ENCODE peak calls at places on chromosomes 12 and 14, in eight cellular contexts. J, P, M, O, W, V, N and I are unnamed samples.

GRCh38 chr14:75013290-75013689 is 10.6 kb downstream of the EIF2B2 start:
- DNase-seq in J (no peak), P (peak; percentile 30), M (no peak), O (no peak), W (no peak), V (no peak), N (peak; percentile 76), I (no peak)

GRCh38 chr12:128259556-128260070 is 7.4 kb upstream of the TMEM132C start:
- DNase-seq in J (peak; percentile 2), P (no peak), M (no peak), O (peak; percentile 33), W (peak; percentile 78), V (no peak), N (peak; percentile 79), I (no peak)

GRCh38 chr12:110270125-110270962 is 10.7 kb upstream of the ATP2A2 start:
- DNase-seq in J (no peak), P (peak; percentile 55), M (peak; percentile 37), O (no peak), W (peak; percentile 62), V (peak; percentile 36), N (peak; percentile 68), I (no peak)

GRCh38 chr12:123388218-123388947 is 4.5 kb downstream of the KMT5A start:
- DNase-seq in J (peak; percentile 61), P (peak; percentile 84), M (peak; percentile 93), O (peak; percentile 83), W (peak; percentile 88), V (peak; percentile 80), N (peak; percentile 92), I (peak; percentile 87)

GRCh38 chr14:39762576-39763401 is 330.6 kb upstream of the FBXO33 start:
- DNase-seq in J (no peak), P (no peak), M (no peak), O (peak; percentile 78), W (no peak), V (no peak), N (no peak), I (no peak)

GRCh38 chr14:57983235-57983634 is 117.3 kb upstream of the SLC35F4 start:
- DNase-seq in J (no peak), P (no peak), M (no peak), O (no peak), W (no peak), V (no peak), N (no peak), I (no peak)

GRCh38 chr14:93716002-93716401 is 72.3 kb downstream of the PRIMA1 start:
- DNase-seq in J (no peak), P (no peak), M (no peak), O (no peak), W (no peak), V (no peak), N (no peak), I (no peak)

GRCh38 chr12:122203301-122203967 is at the start of gene B3GNT4:
- DNase-seq in J (peak; percentile 40), P (peak; percentile 51), M (peak; percentile 88), O (no peak), W (peak; percentile 53), V (peak; percentile 72), N (peak; percentile 87), I (peak; percentile 83)

GRCh38 chr14:26966942-26967341 is 369.1 kb upstream of the NOVA1 start:
- DNase-seq in J (no peak), P (no peak), M (no peak), O (no peak), W (no peak), V (no peak), N (no peak), I (no peak)

GRCh38 chr14:94143711-94144110 is 14.3 kb upstream of the IFI27L2 start:
- DNase-seq in J (no peak), P (no peak), M (no peak), O (no peak), W (no peak), V (no peak), N (no peak), I (no peak)

GRCh38 chr14:85578925-85579324 is 49.0 kb downstream of the FLRT2 start:
- DNase-seq in J (no peak), P (no peak), M (no peak), O (no peak), W (no peak), V (no peak), N (no peak), I (no peak)

GRCh38 chr14:77544571-77544970 is 46.0 kb upstream of the ISM2 start:
- DNase-seq in J (no peak), P (no peak), M (no peak), O (no peak), W (no peak), V (no peak), N (no peak), I (no peak)

DNA sequence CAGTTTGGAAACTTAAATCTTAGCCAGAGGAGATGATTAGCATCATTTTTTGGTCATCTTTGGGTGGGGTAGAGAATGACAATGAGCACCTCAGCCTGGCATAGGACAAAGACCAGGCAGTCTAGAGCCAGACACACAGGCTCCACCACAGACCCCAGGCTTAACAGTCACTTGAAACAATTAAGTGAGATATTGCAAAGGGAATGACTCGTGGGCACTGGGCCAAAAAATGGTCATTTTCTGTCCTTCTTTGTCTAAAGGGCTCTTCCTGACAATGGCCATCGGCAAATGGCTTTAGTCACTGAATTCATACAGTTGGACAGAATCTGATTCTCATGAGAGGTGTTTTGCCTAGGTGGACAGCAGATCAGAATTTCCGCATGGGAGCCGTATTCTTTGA is 78.0 kb upstream of the DICER1 start:
- DNase-seq in J (no peak), P (no peak), M (no peak), O (no peak), W (no peak), V (no peak), N (no peak), I (no peak)
- H3K4me1 ChIP-seq in J (no peaks in the 10 kb centered on the region), P (peaks cover 59% of the 10 kb centered on the region), M (no peaks in the 10 kb centered on the region), O (peaks cover 11% of the 10 kb centered on the region), W (no peaks in the 10 kb centered on the region), V (peaks cover 10% of the 10 kb centered on the region), N (peaks cover 7% of the 10 kb centered on the region), I (peaks cover 35% of the 10 kb centered on the region)

DNA sequence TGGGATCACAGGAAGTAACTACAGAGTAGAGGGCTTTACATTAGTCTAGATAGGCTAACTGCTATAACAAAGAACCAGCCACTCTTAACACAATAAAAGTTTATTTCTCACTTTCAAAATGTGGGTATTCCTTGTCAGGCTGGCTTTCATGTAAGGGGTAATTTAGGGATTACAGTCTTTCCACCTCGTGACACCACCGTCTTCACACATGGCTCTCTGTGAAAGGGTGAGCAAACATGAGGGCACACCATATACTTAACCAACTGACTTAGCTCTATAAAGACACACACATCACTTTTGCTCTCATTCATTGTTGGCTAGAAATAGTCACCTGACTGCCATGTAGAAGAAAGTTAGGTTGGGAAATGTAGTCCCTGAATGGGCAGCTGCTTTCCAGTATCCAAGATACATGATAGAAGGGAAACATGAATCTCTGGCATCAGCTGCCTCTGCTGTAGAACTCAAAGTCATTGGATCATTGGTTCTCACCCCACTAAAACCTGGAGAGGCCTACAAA is 66.1 kb upstream of the CRY1 start:
- DNase-seq in J (no peak), P (no peak), M (no peak), O (no peak), W (no peak), V (no peak), N (no peak), I (no peak)
- H3K4me1 ChIP-seq in J (no peaks in the 10 kb centered on the region), P (no peaks in the 10 kb centered on the region), M (no peaks in the 10 kb centered on the region), O (no peaks in the 10 kb centered on the region), W (no peaks in the 10 kb centered on the region), V (no peaks in the 10 kb centered on the region), N (no peaks in the 10 kb centered on the region), I (no peaks in the 10 kb centered on the region)

GRCh38 chr12:111327474-111327873 is 41.4 kb downstream of the PHETA1 start:
- DNase-seq in J (no peak), P (no peak), M (no peak), O (no peak), W (no peak), V (no peak), N (no peak), I (no peak)
- H3K4me1 ChIP-seq in J (no peaks in the 10 kb centered on the region), P (no peaks in the 10 kb centered on the region), M (no peaks in the 10 kb centered on the region), O (no peaks in the 10 kb centered on the region), W (no peaks in the 10 kb centered on the region), V (peaks cover 6% of the 10 kb centered on the region), N (no peaks in the 10 kb centered on the region), I (no peaks in the 10 kb centered on the region)

DNA sequence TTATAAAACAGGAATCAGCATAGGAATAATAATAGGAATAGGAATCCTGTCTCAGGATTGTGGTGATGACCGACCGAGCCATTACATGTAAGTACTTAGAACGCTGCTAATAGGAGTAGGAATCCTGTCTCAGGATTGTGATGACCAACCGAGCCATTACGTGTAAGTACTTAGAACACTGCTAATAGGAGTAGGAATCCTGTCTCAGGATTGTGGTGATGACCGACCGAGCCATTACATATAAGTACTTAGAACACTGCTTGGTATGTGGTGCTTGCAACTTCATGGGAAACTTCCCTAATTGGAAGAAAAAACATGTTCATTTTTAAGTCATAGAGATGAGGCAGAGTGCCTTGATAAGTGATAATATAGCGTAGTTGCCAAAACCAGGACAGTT is 30.0 kb downstream of the ELK3 start:
- DNase-seq in J (peak; percentile 35), P (no peak), M (no peak), O (no peak), W (no peak), V (no peak), N (no peak), I (no peak)
- H3K4me1 ChIP-seq in J (peaks cover 62% of the 10 kb centered on the region), P (peaks cover 88% of the 10 kb centered on the region), M (no peaks in the 10 kb centered on the region), O (no peaks in the 10 kb centered on the region), W (peaks cover 34% of the 10 kb centered on the region), V (peaks cover 18% of the 10 kb centered on the region), N (peaks cover 8% of the 10 kb centered on the region), I (peaks cover 15% of the 10 kb centered on the region)

GRCh38 chr14:64705406-64706118 is 1.3 kb downstream of the PLEKHG3 start:
- DNase-seq in J (no peak), P (no peak), M (peak; percentile 79), O (no peak), W (no peak), V (no peak), N (peak; percentile 76), I (peak; percentile 75)

GRCh38 chr14:64703393-64704144 is 655 bp upstream of the PLEKHG3 start:
- DNase-seq in J (peak; percentile 10), P (no peak), M (no peak), O (no peak), W (no peak), V (no peak), N (no peak), I (no peak)

GRCh38 chr14:64702493-64703392 is 1.5 kb upstream of the PLEKHG3 start:
- DNase-seq in J (no peak), P (no peak), M (peak; percentile 68), O (no peak), W (peak; percentile 72), V (peak; percentile 80), N (no peak), I (peak; percentile 72)

GRCh38 chr14:64704743-64705405 is 650 bp downstream of the PLEKHG3 start:
- DNase-seq in J (no peak), P (no peak), M (peak; percentile 87), O (no peak), W (peak; percentile 58), V (peak; percentile 57), N (peak; percentile 81), I (peak; percentile 83)

GRCh38 chr14:64704145-64704742 is at the start of gene PLEKHG3:
- DNase-seq in J (peak; percentile 68), P (peak; percentile 85), M (peak; percentile 95), O (no peak), W (peak; percentile 90), V (peak; percentile 87), N (peak; percentile 94), I (peak; percentile 83)
- H3K4me1 ChIP-seq in J (peaks cover 21% of the 10 kb centered on the region), P (peaks cover 63% of the 10 kb centered on the region), M (no peaks in the 10 kb centered on the region), O (no peaks in the 10 kb centered on the region), W (peaks cover 51% of the 10 kb centered on the region), V (peaks cover 75% of the 10 kb centered on the region), N (peaks cover 19% of the 10 kb centered on the region), I (peaks cover 65% of the 10 kb centered on the region)

GRCh38 chr14:22524105-22524783 is 64.8 kb downstream of the DAD1 start:
- DNase-seq in J (no peak), P (no peak), M (no peak), O (no peak), W (no peak), V (no peak), N (no peak), I (no peak)
- H3K4me1 ChIP-seq in J (peaks cover 9% of the 10 kb centered on the region), P (peaks cover 15% of the 10 kb centered on the region), M (no peaks in the 10 kb centered on the region), O (peaks cover 86% of the 10 kb centered on the region), W (no peaks in the 10 kb centered on the region), V (peaks cover 28% of the 10 kb centered on the region), N (peaks cover 6% of the 10 kb centered on the region), I (peaks cover 51% of the 10 kb centered on the region)